ENCODE peak calls at places on chromosomes 16 and 17, in six cellular contexts. W is aorta, Q is testis, P is NCI-H1105, M is ACHN, V is GM06990. J is an unnamed sample.

GRCh38 chr16:84933774-84934571 is 77.4 kb downstream of the ZDHHC7 start:
- DNase-seq in W (peak), Q (peak), P (no peak), M (no peak), V (no peak), J (peak)

GRCh38 chr16:89505204-89506112 is 2.7 kb upstream of the SPG7 start:
- DNase-seq in W (peak), Q (peak), P (no peak), M (peak), V (peak), J (peak)

GRCh38 chr17:34313164-34313563 is 6.1 kb upstream of the CCL8 start:
- DNase-seq in W (no peak), Q (no peak), P (no peak), M (no peak), V (no peak), J (no peak)

GRCh38 chr17:1979182-1979980 is 45.8 kb downstream of the RTN4RL1 start:
- DNase-seq in W (no peak), Q (no peak), P (no peak), M (peak), V (no peak), J (no peak)

GRCh38 chr16:318628-319027 is 33.9 kb downstream of the AXIN1 start:
- DNase-seq in W (no peak), Q (no peak), P (no peak), M (peak), V (no peak), J (no peak)

GRCh38 chr16:30570621-30571443 is 682 bp downstream of the ZNF688 start:
- DNase-seq in W (no peak), Q (peak), P (peak), M (peak), V (no peak), J (no peak)

GRCh38 chr16:26433807-26434206 is 632.9 kb upstream of the C16orf82 start:
- DNase-seq in W (no peak), Q (no peak), P (no peak), M (no peak), V (no peak), J (no peak)

GRCh38 chr17:66893863-66894262 is 58.9 kb downstream of the CACNG5 start:
- DNase-seq in W (no peak), Q (no peak), P (no peak), M (no peak), V (no peak), J (no peak)

GRCh38 chr16:89370081-89370511 is 120.3 kb downstream of the ANKRD11 start:
- DNase-seq in W (no peak), Q (no peak), P (no peak), M (no peak), V (no peak), J (no peak)

GRCh38 chr17:52120465-52120864 is 38.0 kb downstream of the CA10 start:
- DNase-seq in W (no peak), Q (no peak), P (no peak), M (no peak), V (no peak), J (no peak)

GRCh38 chr17:35314415-35315216 is 58.8 kb downstream of the SLFN11 start:
- DNase-seq in W (no peak), Q (no peak), P (no peak), M (no peak), V (peak), J (no peak)

GRCh38 chr17:673200-673681 is 41.4 kb downstream of the VPS53 start:
- DNase-seq in W (no peak), Q (no peak), P (no peak), M (no peak), V (no peak), J (no peak)

GRCh38 chr17:58515286-58515685 is 848 bp upstream of the MTMR4 start:
- DNase-seq in W (no peak), Q (no peak), P (no peak), M (no peak), V (no peak), J (no peak)

GRCh38 chr16:2095315-2095853 is 40.3 kb downstream of the PKD1 start:
- DNase-seq in W (no peak), Q (no peak), P (no peak), M (peak), V (no peak), J (peak)

GRCh38 chr17:33013596-33014375 is 22.1 kb downstream of the SPACA3 start:
- DNase-seq in W (no peak), Q (no peak), P (no peak), M (no peak), V (no peak), J (no peak)

GRCh38 chr16:16148755-16149154 is 74.5 kb downstream of the ABCC6 start:
- DNase-seq in W (no peak), Q (no peak), P (no peak), M (peak), V (no peak), J (no peak)

GRCh38 chr16:74563828-74564263 is 43.1 kb downstream of the GLG1 start:
- DNase-seq in W (no peak), Q (no peak), P (no peak), M (no peak), V (no peak), J (peak)

GRCh38 chr16:67393111-67393789 is at the start of gene TPPP3:
- DNase-seq in W (peak), Q (peak), P (no peak), M (peak), V (no peak), J (peak)

GRCh38 chr17:35315283-35315682 is 58.1 kb downstream of the SLFN11 start:
- DNase-seq in W (no peak), Q (no peak), P (no peak), M (peak), V (no peak), J (peak)

GRCh38 chr16:5056347-5056746 is 9.4 kb downstream of the C16orf89 start:
- DNase-seq in W (peak), Q (peak), P (no peak), M (no peak), V (no peak), J (no peak)

GRCh38 chr17:67290994-67291362 is 46.0 kb upstream of the HELZ start:
- DNase-seq in W (no peak), Q (peak), P (no peak), M (no peak), V (no peak), J (no peak)

GRCh38 chr17:29682987-29683386 is 60.3 kb upstream of the CORO6 start:
- DNase-seq in W (no peak), Q (no peak), P (no peak), M (no peak), V (no peak), J (no peak)

GRCh38 chr16:59993101-59993500 is 1259.0 kb upstream of the GOT2 start:
- DNase-seq in W (no peak), Q (no peak), P (no peak), M (no peak), V (no peak), J (no peak)

GRCh38 chr16:50613281-50613991 is 65.2 kb downstream of the NKD1 start:
- DNase-seq in W (no peak), Q (no peak), P (no peak), M (no peak), V (no peak), J (no peak)

GRCh38 chr17:72315514-72315913 is 194.7 kb downstream of the SOX9 start:
- DNase-seq in W (no peak), Q (no peak), P (no peak), M (no peak), V (no peak), J (no peak)

GRCh38 chr16:28292731-28293588 is 635 bp downstream of the SBK1 start:
- DNase-seq in W (no peak), Q (no peak), P (peak), M (no peak), V (no peak), J (no peak)

GRCh38 chr16:27665881-27666280 is 115.9 kb downstream of the KATNIP start:
- DNase-seq in W (no peak), Q (no peak), P (no peak), M (no peak), V (no peak), J (no peak)

GRCh38 chr17:61368832-61369468 is 30.7 kb upstream of the TBX2 start:
- DNase-seq in W (no peak), Q (no peak), P (no peak), M (no peak), V (no peak), J (no peak)

GRCh38 chr17:65345261-65346060 is 208.3 kb downstream of the RGS9 start:
- DNase-seq in W (no peak), Q (no peak), P (no peak), M (no peak), V (no peak), J (no peak)